ENCODE peak calls at places on chromosomes 7 and 10, in four cellular contexts. T is K562, N is WTC11, J is H1. B is an unnamed sample.

GRCh38 chr10:110006358-110007170 is 1.2 kb upstream of the ADD3 start:
- DNase-seq in T (no peak), N (no peak), J (no peak), B (peak)

GRCh38 chr10:113381906-113382562 is 170.8 kb upstream of the HABP2 start:
- DNase-seq in T (no peak), N (no peak), J (no peak), B (no peak)

GRCh38 chr7:5629941-5630340 is 151.5 kb downstream of the RNF216 start:
- DNase-seq in T (no peak), N (no peak), J (no peak), B (peak)

GRCh38 chr10:120838941-120839340 is 12.2 kb upstream of the WDR11 start:
- DNase-seq in T (no peak), N (no peak), J (no peak), B (no peak)

GRCh38 chr7:49776994-49777393 is 3.6 kb downstream of the VWC2 start:
- DNase-seq in T (no peak), N (peak), J (no peak), B (no peak)

GRCh38 chr7:134612197-134612596 is 34.5 kb upstream of the BPGM start:
- DNase-seq in T (no peak), N (no peak), J (no peak), B (no peak)

GRCh38 chr7:134048166-134048565 is 79.0 kb upstream of the LRGUK start:
- DNase-seq in T (no peak), N (no peak), J (no peak), B (no peak)

GRCh38 chr7:81236560-81236959 is 317.7 kb upstream of the SEMA3C start:
- DNase-seq in T (no peak), N (no peak), J (no peak), B (no peak)

GRCh38 chr10:32922164-32922563 is 35.9 kb downstream of the ITGB1 start:
- DNase-seq in T (peak), N (no peak), J (no peak), B (no peak)

GRCh38 chr7:134276951-134277350 is 39.8 kb downstream of the SLC35B4 start:
- DNase-seq in T (no peak), N (no peak), J (no peak), B (no peak)

GRCh38 chr10:98010939-98011685 is 19.3 kb downstream of the CRTAC1 start:
- DNase-seq in T (no peak), N (no peak), J (no peak), B (no peak)

DNA sequence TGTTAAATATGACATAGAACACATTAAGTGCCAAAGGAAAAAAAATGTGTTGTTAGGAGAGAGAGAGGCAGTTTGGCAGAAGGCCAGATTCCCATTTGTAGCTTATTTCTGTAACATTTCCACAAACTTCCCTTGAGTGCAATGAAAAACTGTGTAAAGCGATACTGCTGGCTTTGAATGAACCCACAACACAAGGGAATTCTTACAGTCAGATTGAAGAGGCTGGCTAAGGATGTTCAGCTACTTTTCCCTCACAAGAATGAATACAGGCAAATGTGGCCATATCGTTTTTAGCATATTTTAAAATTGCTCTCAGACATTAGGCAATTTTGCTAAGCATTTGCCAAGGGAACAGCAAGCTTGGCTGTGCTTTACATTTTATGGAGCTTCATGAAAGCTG is 614.1 kb upstream of the FZD8 start:
- DNase-seq in T (no peak), N (no peak), J (no peak), B (no peak)
- TF ChIP-seq TEAD4 in T (no peak), N (no peak), J (no peak), B (no peak)

GRCh38 chr10:13773043-13773442 is 186.3 kb downstream of the PRPF18 start:
- DNase-seq in T (no peak), N (no peak), J (no peak), B (no peak)

GRCh38 chr10:13776861-13777301 is 190.1 kb downstream of the PRPF18 start:
- DNase-seq in T (no peak), N (no peak), J (no peak), B (no peak)

GRCh38 chr10:13773496-13774170 is 186.9 kb downstream of the PRPF18 start:
- DNase-seq in T (no peak), N (no peak), J (no peak), B (no peak)

GRCh38 chr10:13774303-13774893 is 187.6 kb downstream of the PRPF18 start:
- DNase-seq in T (no peak), N (no peak), J (no peak), B (no peak)

GRCh38 chr10:13775786-13776780 is 189.3 kb downstream of the PRPF18 start:
- DNase-seq in T (no peak), N (no peak), J (no peak), B (no peak)
- TF ChIP-seq TEAD4 in T (no peak), N (no peak), J (no peak), B (no peak)

DNA sequence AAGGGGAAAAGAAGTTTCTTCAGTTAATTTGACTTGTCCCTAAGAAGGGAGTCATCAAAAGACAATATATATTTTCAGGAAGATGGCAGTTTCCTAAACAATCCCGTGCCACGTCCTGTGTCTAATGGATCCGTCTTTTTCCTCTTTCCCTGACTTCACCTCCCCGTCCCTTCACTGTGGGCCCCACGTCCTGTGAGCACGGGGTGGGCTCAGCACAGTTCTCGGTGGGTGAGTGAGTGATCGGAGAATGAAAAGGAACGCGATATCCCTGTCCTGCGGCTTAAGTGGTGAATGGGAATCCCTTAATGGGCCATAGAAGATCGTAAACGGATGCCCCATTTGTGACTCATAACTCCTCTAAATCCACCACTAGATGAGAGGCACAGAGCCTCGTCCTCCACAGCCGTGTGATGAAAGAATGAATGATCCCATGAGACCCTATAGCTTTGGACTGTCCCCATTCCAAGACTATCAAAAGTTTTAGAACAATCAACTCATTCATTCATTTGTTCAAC is 63.5 kb upstream of the PITRM1 start:
- DNase-seq in T (no peak), N (no peak), J (no peak), B (no peak)
- TF ChIP-seq TEAD4 in T (no peak), N (no peak), J (no peak), B (no peak)

GRCh38 chr7:123795917-123796316 is 47.1 kb upstream of the WASL start:
- DNase-seq in T (no peak), N (no peak), J (no peak), B (no peak)

GRCh38 chr7:123802249-123802648 is 42.7 kb upstream of the HYAL4 start:
- DNase-seq in T (no peak), N (no peak), J (no peak), B (no peak)

GRCh38 chr7:123796568-123796967 is 47.8 kb upstream of the WASL start:
- DNase-seq in T (no peak), N (no peak), J (no peak), B (no peak)

GRCh38 chr7:123798527-123799188 is 46.3 kb upstream of the HYAL4 start:
- DNase-seq in T (no peak), N (no peak), J (no peak), B (no peak)

GRCh38 chr7:123797673-123798526 is 47.1 kb upstream of the HYAL4 start:
- DNase-seq in T (no peak), N (no peak), J (peak), B (peak)
- TF ChIP-seq TEAD4 in T (no peak), N (no peak), J (no peak), B (no peak)

DNA sequence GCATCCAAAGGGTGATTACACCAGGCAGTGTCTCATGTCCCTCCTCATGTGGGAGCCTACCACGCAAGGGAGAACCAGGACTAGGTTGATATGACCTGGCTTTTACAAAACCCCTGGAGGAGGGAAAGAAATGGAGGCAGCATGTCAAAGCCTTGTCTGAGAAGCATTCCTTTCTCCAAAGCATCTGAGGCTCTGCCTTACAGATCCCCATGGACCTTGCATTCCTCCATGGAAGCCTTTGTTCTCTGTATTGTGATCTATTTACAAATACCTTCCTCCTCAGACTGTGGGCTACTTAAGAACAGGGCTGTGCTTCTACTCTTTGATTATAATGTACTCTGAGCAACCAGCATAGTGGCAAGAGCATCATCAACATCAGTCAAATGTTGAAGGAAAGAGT is 197.0 kb downstream of the PLXNA4 start:
- DNase-seq in T (no peak), N (no peak), J (no peak), B (no peak)
- TF ChIP-seq TEAD4 in T (no peak), N (no peak), J (no peak), B (no peak)

DNA sequence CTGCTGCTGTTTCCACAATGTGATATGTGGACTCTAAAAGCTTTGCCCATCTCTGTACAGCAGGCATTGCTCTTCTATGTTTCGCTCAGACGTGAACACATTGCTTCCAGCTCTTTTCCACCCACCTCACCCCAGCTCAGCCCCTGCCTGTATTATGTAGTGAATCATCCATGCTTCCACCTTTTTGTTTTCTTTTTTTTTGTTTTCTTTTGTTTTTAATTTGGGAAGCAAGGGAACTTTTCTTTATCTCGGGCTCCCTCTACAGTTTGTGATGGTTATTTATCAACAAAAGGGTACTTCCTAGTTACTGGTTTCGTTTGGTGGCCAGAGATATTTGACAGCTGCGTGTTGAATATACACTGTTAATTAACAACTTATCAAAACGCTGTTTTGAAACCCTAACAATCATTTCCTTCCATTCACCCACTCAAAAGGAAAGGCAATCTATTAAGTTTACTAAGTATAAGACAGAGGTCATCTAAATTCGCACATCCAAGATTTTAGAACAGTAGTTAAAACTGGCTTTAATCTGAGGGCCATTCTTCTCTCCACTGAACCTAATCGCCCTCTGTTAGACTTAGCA is 127.9 kb upstream of the STK17A start:
- DNase-seq in T (peak), N (no peak), J (no peak), B (peak)
- TF ChIP-seq TEAD4 in T (no peak), N (no peak), J (no peak), B (no peak)

GRCh38 chr10:36531621-36532020 is 593.8 kb upstream of the ANKRD30A start:
- DNase-seq in T (no peak), N (no peak), J (no peak), B (no peak)
- TF ChIP-seq TEAD4 in T (no peak), N (no peak), J (no peak), B (no peak)

DNA sequence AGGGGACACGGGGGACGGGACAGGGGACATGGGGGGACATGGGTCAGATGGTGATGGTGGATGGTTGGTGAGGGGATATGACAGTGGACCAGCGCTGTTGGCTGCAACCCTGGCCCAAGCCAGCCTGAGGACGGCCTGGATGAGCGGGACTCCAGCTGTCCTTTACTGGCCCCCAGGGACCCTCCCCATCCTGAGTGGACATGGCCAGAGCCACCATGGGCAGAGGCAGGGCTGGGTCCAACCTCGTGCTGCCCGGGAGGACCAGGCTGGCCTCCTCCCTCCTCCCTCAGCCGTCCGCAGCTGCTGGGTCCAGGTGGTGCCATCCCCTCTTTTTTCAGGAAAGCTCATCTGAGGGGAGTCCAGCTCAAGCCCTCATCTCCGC is 30.4 kb downstream of the GET4 start:
- DNase-seq in T (no peak), N (no peak), J (no peak), B (no peak)
- TF ChIP-seq TEAD4 in T (no peak), N (no peak), J (no peak), B (no peak)

B was measured in SK-N-SH.